ENCODE peak calls at places on chromosomes 5 and 9, in four cellular contexts. R, O, E and U are unnamed samples.

GRCh38 chr5:177447611-177448243 is 1.1 kb downstream of the PRR7 start:
- DNase-seq in R (peak; percentile 51), E (peak; percentile 76), O (no peak), U (no peak)

GRCh38 chr5:157718529-157718928 is 12.7 kb upstream of the THG1L start:
- DNase-seq in O (peak; percentile 28), R (peak; percentile 77), E (no peak), U (no peak)

GRCh38 chr5:134989291-134989830 is 21.7 kb downstream of the CATSPER3 start:
- DNase-seq in R (peak; percentile 45), E (no peak), O (no peak), U (no peak)

GRCh38 chr5:159467666-159468065 is 137.4 kb upstream of the IL12B start:
- DNase-seq in O (no peak), R (no peak), E (no peak), U (no peak)

GRCh38 chr5:76790632-76791290 is 28.1 kb upstream of the F2RL1 start:
- DNase-seq in R (peak; percentile 100), O (no peak), E (no peak), U (no peak)

GRCh38 chr9:35627575-35627974 is 9.4 kb upstream of the CD72 start:
- DNase-seq in O (no peak), R (no peak), E (no peak), U (no peak)

GRCh38 chr5:127935398-127935797 is 148.2 kb upstream of the SLC12A2 start:
- DNase-seq in R (no peak), E (no peak), O (no peak), U (no peak)

GRCh38 chr5:104344809-104345512 is 782.4 kb upstream of the NUDT12 start:
- DNase-seq in R (peak; percentile 1), O (no peak), E (no peak), U (no peak)

GRCh38 chr5:161105563-161105962 is 253.6 kb upstream of the ATP10B start:
- DNase-seq in E (no peak), R (no peak), O (no peak), U (no peak)

GRCh38 chr9:82052081-82052480 is 63.5 kb downstream of the SPATA31D1 start:
- DNase-seq in E (no peak), O (no peak), R (no peak), U (no peak)

GRCh38 chr9:116154976-116155699 is 1.5 kb downstream of the PAPPA start:
- DNase-seq in O (no peak), E (peak; percentile 56), R (peak; percentile 82), U (no peak)

GRCh38 chr9:99509900-99510299 is 287.8 kb downstream of the SEC61B start:
- DNase-seq in R (no peak), E (no peak), O (peak; percentile 12), U (no peak)

GRCh38 chr9:132752877-132753592 is 82.8 kb downstream of the GTF3C4 start:
- DNase-seq in O (no peak), R (no peak), E (no peak), U (peak; percentile 66)

GRCh38 chr5:133324926-133325325 is 273.1 kb downstream of the HSPA4 start:
- DNase-seq in O (no peak), E (no peak), R (no peak), U (no peak)

GRCh38 chr5:15286659-15287058 is 213.3 kb upstream of the FBXL7 start:
- DNase-seq in O (no peak), E (no peak), R (no peak), U (no peak)

GRCh38 chr5:168879929-168880328 is 300.8 kb upstream of the PANK3 start:
- DNase-seq in O (peak; percentile 83), R (no peak), E (no peak), U (no peak)

GRCh38 chr5:180045889-180046499 is 25.6 kb downstream of the RNF130 start:
- DNase-seq in O (no peak), E (no peak), R (no peak), U (peak; percentile 63)

GRCh38 chr5:180041501-180042274 is 29.9 kb downstream of the RNF130 start:
- DNase-seq in E (no peak), R (no peak), O (no peak), U (no peak)

GRCh38 chr5:180043381-180043780 is 28.2 kb downstream of the RNF130 start:
- DNase-seq in R (no peak), E (no peak), O (no peak), U (no peak)

GRCh38 chr5:180035532-180035931 is 36.0 kb downstream of the RNF130 start:
- DNase-seq in E (no peak), O (no peak), R (no peak), U (no peak)

DNA sequence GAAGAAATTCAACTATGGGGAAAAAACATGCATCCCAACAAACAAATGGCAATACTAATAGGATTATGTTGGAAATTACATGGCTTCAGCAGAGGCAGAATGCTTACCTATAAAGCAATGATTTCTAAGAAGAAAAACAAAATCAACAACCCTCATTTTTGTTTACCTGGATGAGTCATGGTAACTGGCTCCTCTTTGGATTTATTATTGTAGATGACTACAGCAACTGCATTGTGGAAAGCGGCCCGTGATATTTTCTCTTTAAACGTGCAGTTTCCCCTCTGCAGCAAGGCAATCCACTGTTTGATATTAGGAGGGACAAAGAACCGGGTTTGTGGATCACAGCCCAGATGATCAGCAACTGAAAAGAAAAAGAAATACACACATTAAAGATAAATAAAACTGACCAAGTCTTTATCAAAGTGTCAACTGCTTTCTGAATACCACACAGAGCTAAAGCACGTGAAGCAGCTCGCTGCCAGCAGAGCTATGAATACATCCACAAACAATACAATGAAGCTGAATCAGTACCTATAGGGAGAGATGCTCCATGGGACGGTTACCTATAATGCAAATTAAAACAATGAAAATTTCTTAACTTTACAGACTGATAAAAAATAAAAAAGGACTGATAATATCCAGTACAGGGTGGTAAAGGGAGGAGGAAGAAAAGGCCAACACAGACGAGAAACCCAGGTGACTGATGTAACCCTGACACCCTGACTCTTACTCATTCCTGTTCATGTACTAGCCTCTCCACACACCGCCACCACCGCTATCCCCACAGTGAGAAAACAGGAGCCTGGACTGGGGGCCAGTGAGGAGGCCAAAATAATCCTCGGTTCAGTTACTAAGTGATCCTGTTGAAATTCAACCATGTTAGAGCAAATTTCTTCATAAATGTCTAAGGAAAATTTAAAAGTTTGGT is 31.0 kb downstream of the RNF130 start:
- DNase-seq in E (no peak), O (no peak), R (no peak), U (no peak)
- H3K9me3 ChIP-seq in E (no peaks in the 10 kb centered on the region), O (peaks cover 3% of the 10 kb centered on the region), R (peaks cover 8% of the 10 kb centered on the region), U (peaks cover 5% of the 10 kb centered on the region)

DNA sequence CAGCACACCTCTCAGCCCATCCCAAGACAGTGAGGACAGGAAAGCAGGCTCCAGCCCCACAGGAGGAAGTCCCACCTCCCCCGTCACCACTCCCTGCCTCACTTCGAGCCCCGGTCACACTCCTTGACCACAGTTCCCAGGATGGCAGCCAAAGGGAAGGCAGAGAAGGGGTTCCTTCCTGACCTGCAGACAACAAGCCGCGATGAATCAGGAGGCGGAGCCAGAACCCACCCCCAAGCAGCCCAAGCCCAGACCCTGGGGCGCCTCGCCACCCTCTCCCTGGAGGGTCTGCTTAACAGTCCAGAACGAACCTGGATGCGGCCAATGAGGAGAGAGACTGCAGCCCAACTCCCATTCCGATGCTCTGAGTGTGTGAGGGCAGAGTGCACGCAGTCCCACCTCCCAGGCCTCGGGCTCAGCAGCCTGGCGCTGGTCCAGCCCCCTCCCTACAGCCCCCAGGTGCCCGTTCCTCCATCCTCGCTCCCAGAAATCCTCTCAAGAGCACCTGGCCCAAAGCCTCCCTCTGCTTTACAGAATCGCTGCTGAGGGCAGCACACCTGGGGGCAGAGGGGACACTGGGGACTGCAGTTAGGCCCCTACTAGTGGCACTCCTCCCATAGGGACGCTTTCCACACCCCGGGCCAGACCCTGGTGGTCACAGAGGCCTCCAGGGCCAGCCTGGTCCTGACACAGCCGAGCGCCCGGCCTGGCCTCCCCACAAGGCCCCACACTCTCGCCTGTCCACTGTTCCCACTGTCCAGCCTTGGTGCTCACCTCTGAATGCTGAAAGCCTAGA is 69.6 kb upstream of the LRRTM2 start:
- DNase-seq in R (no peak), O (no peak), E (no peak), U (no peak)
- H3K27ac ChIP-seq in R (no peak overlapping the region), O (no peak overlapping the region), E (no peak overlapping the region), U (no peak overlapping the region)

GRCh38 chr9:95938724-95939123 is 63.2 kb downstream of the ERCC6L2 start:
- DNase-seq in O (no peak), R (no peak), E (no peak), U (no peak)
- H3K9me3 ChIP-seq in O (peaks cover 3% of the 10 kb centered on the region), R (no peaks in the 10 kb centered on the region), E (no peaks in the 10 kb centered on the region), U (no peaks in the 10 kb centered on the region)

GRCh38 chr5:78587081-78587774 is 61.3 kb downstream of the LHFPL2 start:
- DNase-seq in O (no peak), R (no peak), E (no peak), U (no peak)
- H3K27ac ChIP-seq in O (no peak overlapping the region), R (peak overlapping the region; percentile 47), E (no peak overlapping the region), U (no peak overlapping the region)

DNA sequence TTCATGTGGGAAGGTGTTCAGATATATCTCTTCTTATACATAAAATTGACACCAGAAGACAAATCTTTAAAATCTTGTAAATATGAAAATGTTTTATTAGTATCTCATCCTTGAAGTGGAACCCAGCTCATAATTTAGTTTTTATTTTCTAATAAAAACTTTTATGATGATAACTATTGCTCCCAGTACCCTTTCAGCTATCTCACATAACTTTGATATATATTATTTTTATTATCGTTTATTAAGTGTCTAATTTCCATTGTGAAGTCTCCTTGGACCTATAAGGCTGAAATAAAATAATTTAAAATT is 16.0 kb downstream of the PCDHB15 start:
- DNase-seq in E (no peak), R (no peak), O (no peak), U (no peak)
- H3K9me3 ChIP-seq in E (peaks cover 64% of the 10 kb centered on the region), R (peaks cover 48% of the 10 kb centered on the region), O (peaks cover 4% of the 10 kb centered on the region), U (peaks cover 100% of the 10 kb centered on the region)

GRCh38 chr5:61619777-61620518 is 287.9 kb downstream of the ZSWIM6 start:
- DNase-seq in E (no peak), O (no peak), R (no peak), U (no peak)

GRCh38 chr5:61617039-61617438 is 285.0 kb downstream of the ZSWIM6 start:
- DNase-seq in O (no peak), R (no peak), E (no peak), U (no peak)

GRCh38 chr5:61617995-61618525 is 286.0 kb downstream of the ZSWIM6 start:
- DNase-seq in E (no peak), R (no peak), O (no peak), U (no peak)

GRCh38 chr5:61619289-61619688 is 287.2 kb downstream of the ZSWIM6 start:
- DNase-seq in O (no peak), R (no peak), E (no peak), U (no peak)

DNA sequence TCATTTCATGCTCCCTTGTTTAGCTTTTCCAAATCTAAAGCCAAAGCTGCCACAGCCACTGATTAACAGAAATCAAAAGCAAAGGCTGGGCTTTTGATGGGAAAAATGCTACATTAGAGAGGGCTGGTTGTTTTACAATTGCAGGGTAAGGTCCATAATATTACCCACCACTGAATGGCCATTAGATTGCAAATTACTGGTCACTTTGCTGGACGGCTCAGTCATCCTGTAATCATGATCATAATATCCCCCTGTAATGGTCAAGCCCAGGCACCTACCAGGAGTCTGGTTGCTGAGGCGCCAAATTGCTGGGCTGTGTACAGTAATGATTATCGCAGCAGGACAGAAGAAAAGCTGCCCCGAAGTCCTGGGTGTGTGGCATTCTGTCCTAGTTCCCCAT is 286.5 kb downstream of the ZSWIM6 start:
- DNase-seq in R (no peak), E (no peak), O (no peak), U (no peak)
- H3K27ac ChIP-seq in R (no peak overlapping the region), E (no peak overlapping the region), O (no peak overlapping the region), U (no peak overlapping the region)